ENCODE peak calls at places on chromosome 15, in nine cellular contexts. Q is PC-3, I is NT2/D1, R is breast epithelium, H is pancreas, Y is H9, B is psoas muscle, E is adrenal gland, K is A549. O is an unnamed sample. For H3K4me1, the result is how much of the 10 kb centered on the place peaks cover.

GRCh38 chr15:69719527-69719926 is 266.9 kb downstream of the RPLP1 start:
- DNase-seq in Q (no peak), I (no peak), R (no peak), H (peak), Y (no peak), B (no peak), E (peak), K (no peak), O (no peak)

GRCh38 chr15:36894062-36894461 is 206.3 kb downstream of the MEIS2 start:
- DNase-seq in Q (no peak), I (no peak), R (no peak), H (no peak), Y (no peak), B (no peak), E (no peak), K (no peak), O (no peak)

GRCh38 chr15:66404532-66404931 is 17.8 kb downstream of the MAP2K1 start:
- DNase-seq in Q (no peak), I (peak), R (no peak), H (no peak), Y (peak), B (no peak), E (no peak), K (no peak), O (no peak)

GRCh38 chr15:83767786-83768185 is 113.9 kb downstream of the ADAMTSL3 start:
- DNase-seq in Q (no peak), I (no peak), R (no peak), H (no peak), Y (no peak), B (no peak), E (no peak), K (no peak), O (no peak)

GRCh38 chr15:61157933-61158332 is 71.2 kb downstream of the RORA start:
- DNase-seq in Q (no peak), I (no peak), R (no peak), H (peak), Y (no peak), B (peak), E (peak), K (no peak), O (no peak)

GRCh38 chr15:78102741-78103140 is 10.4 kb downstream of the SH2D7 start:
- DNase-seq in Q (no peak), I (no peak), R (no peak), H (no peak), Y (no peak), B (no peak), E (no peak), K (no peak), O (no peak)

GRCh38 chr15:43255376-43255775 is 11.4 kb downstream of the TGM5 start:
- DNase-seq in Q (no peak), I (no peak), R (no peak), H (no peak), Y (no peak), B (no peak), E (no peak), K (no peak), O (no peak)

GRCh38 chr15:55796321-55796965 is 53.5 kb upstream of the PRTG start:
- DNase-seq in Q (peak), I (no peak), R (no peak), H (no peak), Y (no peak), B (no peak), E (no peak), K (no peak), O (no peak)

GRCh38 chr15:29270169-29270955 is 740 bp upstream of the NSMCE3 start:
- DNase-seq in Q (peak), I (no peak), R (no peak), H (no peak), Y (no peak), B (no peak), E (no peak), K (no peak), O (no peak)

GRCh38 chr15:64851503-64851840 is 9.8 kb downstream of the PLEKHO2 start:
- DNase-seq in Q (no peak), I (no peak), R (no peak), H (no peak), Y (peak), B (no peak), E (no peak), K (no peak), O (no peak)

GRCh38 chr15:33636234-33636633 is 325.5 kb downstream of the RYR3 start:
- DNase-seq in Q (no peak), I (no peak), R (no peak), H (no peak), Y (no peak), B (no peak), E (no peak), K (no peak), O (no peak)

GRCh38 chr15:98946301-98947255 is 61.0 kb downstream of the PGPEP1L start:
- DNase-seq in Q (no peak), I (no peak), R (no peak), H (no peak), Y (no peak), B (peak), E (no peak), K (no peak), O (no peak)

GRCh38 chr15:77497108-77497737 is 76.5 kb downstream of the HMG20A start:
- DNase-seq in Q (no peak), I (no peak), R (peak), H (peak), Y (peak), B (peak), E (peak), K (no peak), O (peak)

GRCh38 chr15:73631915-73632669 is 1.1 kb downstream of the NPTN start:
- DNase-seq in Q (peak), I (no peak), R (no peak), H (peak), Y (peak), B (no peak), E (peak), K (peak), O (peak)

GRCh38 chr15:70892002-70892911 is at the start of the genes LRRC49 and THAP10:
- DNase-seq in Q (peak), I (peak), R (peak), H (peak), Y (peak), B (peak), E (peak), K (peak), O (peak)

GRCh38 chr15:29053006-29053405 is 167.2 kb downstream of the APBA2 start:
- DNase-seq in Q (no peak), I (no peak), R (no peak), H (no peak), Y (no peak), B (no peak), E (no peak), K (no peak), O (no peak)

GRCh38 chr15:75836953-75837321 is 6.3 kb upstream of the UBE2Q2 start:
- DNase-seq in Q (peak), I (no peak), R (no peak), H (no peak), Y (no peak), B (peak), E (no peak), K (peak), O (no peak)

GRCh38 chr15:33701304-33701696 is 267.0 kb upstream of the CHRM5 start:
- DNase-seq in Q (peak), I (no peak), R (no peak), H (no peak), Y (peak), B (no peak), E (no peak), K (peak), O (no peak)

DNA sequence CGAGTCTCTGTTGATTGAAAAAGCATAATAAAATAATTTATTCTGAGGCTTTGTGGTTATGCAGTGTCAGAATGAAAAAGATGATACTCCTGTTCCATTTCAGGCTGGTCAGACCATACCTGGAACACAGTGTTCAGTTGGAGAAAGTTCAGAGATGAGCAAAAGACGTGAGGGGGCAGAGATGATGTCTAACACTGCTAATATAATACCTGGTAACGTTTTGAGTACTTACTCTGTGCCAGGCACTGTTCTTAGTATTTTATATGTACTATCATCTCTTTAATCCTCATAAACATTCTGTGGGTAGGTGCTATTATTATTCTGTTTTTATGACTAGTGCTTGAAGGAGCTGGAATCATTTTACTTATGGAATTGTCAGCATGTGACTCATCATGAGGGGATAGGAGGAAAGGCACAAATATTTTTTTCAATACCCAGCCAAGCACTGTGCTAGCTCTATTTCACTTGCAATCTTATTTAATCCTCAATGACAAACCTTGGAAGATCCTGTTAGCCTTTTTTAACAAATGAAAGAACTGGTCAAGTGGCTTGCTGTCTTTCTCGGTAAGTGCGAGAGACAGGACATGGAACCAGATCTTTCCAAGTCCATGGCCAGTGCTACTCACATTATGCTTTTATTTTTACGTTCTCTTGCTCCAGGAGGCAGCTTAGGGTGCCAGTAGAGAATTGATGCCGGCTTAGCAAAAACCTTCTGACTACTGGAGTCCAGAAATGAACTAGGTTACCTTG is 31.9 kb downstream of the IQGAP1 start:
- DNase-seq in Q (peak), I (no peak), R (no peak), H (no peak), Y (no peak), B (no peak), E (no peak), K (peak), O (no peak)
- H3K4me1 ChIP-seq in Q (under half), I (under half), R (under half), H (under half), Y (under half), B (half or more), E (half or more), K (half or more), O (under half)

DNA sequence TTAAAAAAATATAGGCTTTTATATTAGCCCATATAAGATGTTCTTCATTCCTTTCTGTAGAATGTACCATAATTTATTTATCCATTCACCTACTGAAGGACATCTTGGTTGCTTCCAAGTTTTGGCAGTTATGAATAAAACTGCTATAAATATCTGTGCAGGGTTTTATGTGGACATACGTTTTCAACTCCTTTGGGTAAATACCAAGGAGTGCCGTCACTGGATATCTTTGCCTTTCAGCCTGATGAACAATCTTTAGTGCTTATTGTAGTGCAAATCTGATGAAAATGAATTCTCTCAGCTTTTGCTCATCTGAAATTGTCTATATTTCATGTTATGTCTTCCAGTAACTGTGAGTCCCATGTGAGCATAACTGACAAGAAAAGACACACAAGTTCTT is 26.6 kb upstream of the BLM start:
- DNase-seq in Q (no peak), I (no peak), R (no peak), H (no peak), Y (no peak), B (no peak), E (no peak), K (no peak), O (no peak)
- H3K4me1 ChIP-seq in Q (under half), I (under half), R (under half), H (under half), Y (under half), B (under half), E (under half), K (under half), O (under half)

GRCh38 chr15:90062729-90063684 is 39.3 kb downstream of the IDH2 start:
- DNase-seq in Q (no peak), I (no peak), R (no peak), H (peak), Y (no peak), B (peak), E (no peak), K (no peak), O (no peak)

GRCh38 chr15:90063733-90064247 is 38.5 kb downstream of the IDH2 start:
- DNase-seq in Q (no peak), I (no peak), R (no peak), H (peak), Y (no peak), B (peak), E (peak), K (no peak), O (no peak)

GRCh38 chr15:90059208-90059985 is 42.9 kb downstream of the IDH2 start:
- DNase-seq in Q (no peak), I (no peak), R (no peak), H (peak), Y (peak), B (peak), E (peak), K (no peak), O (no peak)

GRCh38 chr15:90060797-90061196 is 41.5 kb downstream of the IDH2 start:
- DNase-seq in Q (no peak), I (no peak), R (no peak), H (no peak), Y (no peak), B (no peak), E (no peak), K (no peak), O (no peak)

DNA sequence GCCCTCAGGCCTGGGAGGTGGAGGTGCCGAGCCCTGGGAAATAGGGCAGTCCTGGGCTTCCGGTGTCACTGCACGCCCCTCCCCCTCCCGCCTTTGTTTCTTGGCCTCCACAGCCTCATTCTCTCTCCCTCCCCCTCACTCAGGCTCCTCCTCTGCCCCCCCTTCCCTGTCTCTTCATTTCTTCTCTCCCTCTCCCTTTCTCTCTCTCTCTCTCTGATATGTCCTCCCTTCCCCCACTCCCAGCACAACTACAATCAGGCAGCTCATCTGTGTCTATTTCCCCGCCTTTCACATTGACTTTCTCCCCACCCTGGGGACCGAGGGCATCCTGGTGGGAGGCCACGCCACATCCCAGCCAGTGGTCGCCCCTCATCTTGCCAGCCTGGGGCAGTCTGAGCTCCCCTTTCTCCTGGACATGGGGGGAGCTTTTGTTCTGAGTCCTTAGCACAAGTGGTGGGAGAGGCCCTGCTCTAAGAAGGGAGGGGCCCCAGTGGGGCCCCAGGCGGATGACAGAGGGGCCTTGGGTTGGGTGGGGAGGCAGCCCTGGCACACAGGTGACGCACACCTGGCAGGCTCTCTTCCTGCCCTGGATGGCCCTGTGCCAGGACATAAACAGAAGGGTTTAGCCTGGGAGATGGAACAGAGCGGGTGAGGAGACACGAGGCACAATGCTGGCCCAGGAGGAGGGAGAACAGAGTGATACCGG is 40.1 kb downstream of the IDH2 start:
- DNase-seq in Q (peak), I (peak), R (peak), H (peak), Y (peak), B (no peak), E (peak), K (no peak), O (no peak)
- H3K4me1 ChIP-seq in Q (under half), I (under half), R (under half), H (under half), Y (under half), B (half or more), E (under half), K (under half), O (under half)

GRCh38 chr15:63234479-63234878 is 42.9 kb upstream of the APH1B start:
- DNase-seq in Q (peak), I (no peak), R (no peak), H (peak), Y (no peak), B (peak), E (peak), K (peak), O (no peak)
- H3K4me1 ChIP-seq in Q (half or more), I (under half), R (under half), H (under half), Y (under half), B (under half), E (half or more), K (half or more), O (under half)

GRCh38 chr15:52656412-52656811 is 22.8 kb downstream of the ATOSA start:
- DNase-seq in Q (no peak), I (no peak), R (no peak), H (no peak), Y (no peak), B (no peak), E (no peak), K (no peak), O (no peak)
- H3K4me1 ChIP-seq in Q (half or more), I (under half), R (under half), H (under half), Y (under half), B (half or more), E (under half), K (half or more), O (under half)

DNA sequence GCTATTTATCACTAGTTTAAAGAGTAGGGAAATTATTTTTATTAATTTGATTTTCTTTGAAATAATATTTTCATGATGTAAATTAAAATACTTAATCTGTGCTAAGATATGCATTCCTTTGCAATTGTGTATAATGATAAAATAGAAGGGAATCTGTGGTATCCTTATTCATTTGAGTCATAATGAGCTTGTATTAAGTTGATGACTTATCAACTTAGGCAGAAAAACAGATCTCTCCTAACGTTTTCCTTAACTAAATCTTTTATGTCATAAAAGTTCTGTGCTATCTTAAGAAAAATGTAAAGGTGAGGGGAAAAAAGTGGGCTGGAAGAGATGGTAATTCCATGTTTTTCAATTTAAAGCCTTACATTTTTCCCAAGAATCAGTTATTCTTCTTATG is 1.9 kb downstream of the FGF7 start:
- DNase-seq in Q (no peak), I (no peak), R (no peak), H (no peak), Y (no peak), B (no peak), E (no peak), K (no peak), O (no peak)
- H3K4me1 ChIP-seq in Q (under half), I (under half), R (under half), H (under half), Y (under half), B (under half), E (under half), K (under half), O (under half)

DNA sequence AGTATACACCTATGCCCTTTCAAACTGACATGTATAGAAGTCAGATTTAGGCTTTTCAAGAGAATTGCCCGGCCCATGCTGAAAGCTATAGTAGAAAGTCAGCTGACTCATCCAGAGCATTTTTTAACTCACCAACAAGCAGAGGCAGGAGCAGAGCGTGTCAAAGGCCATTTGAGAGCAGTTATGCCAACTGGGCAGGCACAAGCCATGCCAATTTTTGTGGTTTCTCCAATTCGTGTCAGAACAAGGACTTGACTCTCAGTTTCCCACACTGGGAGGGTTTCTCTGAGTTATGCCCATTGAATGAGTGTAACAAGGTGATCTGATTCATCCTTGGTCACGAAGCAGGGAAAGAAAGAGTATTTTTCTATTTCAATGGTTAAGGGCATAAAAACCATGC is 403.3 kb upstream of the THBS1 start:
- DNase-seq in Q (peak), I (no peak), R (no peak), H (no peak), Y (no peak), B (no peak), E (no peak), K (no peak), O (no peak)
- H3K4me1 ChIP-seq in Q (half or more), I (under half), R (under half), H (under half), Y (under half), B (under half), E (under half), K (under half), O (under half)

GRCh38 chr15:39192979-39193559 is 387.8 kb upstream of the THBS1 start:
- DNase-seq in Q (no peak), I (no peak), R (no peak), H (no peak), Y (no peak), B (no peak), E (no peak), K (no peak), O (no peak)
- H3K4me1 ChIP-seq in Q (half or more), I (under half), R (under half), H (under half), Y (under half), B (under half), E (under half), K (half or more), O (under half)

GRCh38 chr15:85704720-85705119 is 90.0 kb downstream of the KLHL25 start:
- DNase-seq in Q (no peak), I (no peak), R (no peak), H (no peak), Y (no peak), B (no peak), E (no peak), K (no peak), O (no peak)
- H3K4me1 ChIP-seq in Q (under half), I (under half), R (under half), H (half or more), Y (under half), B (half or more), E (half or more), K (under half), O (under half)